ENCODE peak calls at places on chromosomes 2 and 18, in eight cellular contexts. One of them, this sample, is unnamed.

GRCh38 chr2:169034256-169034655 is 3.1 kb upstream of the ABCB11 start:
- DNase-seq in AG08396: no peak
- DNase-seq in neural progenitor cell: no peak
- DNase-seq in HEK293T: no peak
- DNase-seq in brain microvascular endothelial cell: peak; percentile 59
- DNase-seq in ELR: no peak
- DNase-seq in fibroblast of pulmonary artery: peak; percentile 37
- DNase-seq in CD8-positive, alpha-beta T cell: no peak
- DNase-seq in this sample: peak; percentile 70

GRCh38 chr2:152718909-152719645 is 657 bp downstream of the ARL6IP6 start:
- DNase-seq in AG08396: peak; percentile 13
- DNase-seq in neural progenitor cell: peak; percentile 80
- DNase-seq in HEK293T: peak; percentile 60
- DNase-seq in brain microvascular endothelial cell: peak; percentile 9
- DNase-seq in ELR: peak; percentile 80
- DNase-seq in fibroblast of pulmonary artery: peak; percentile 17
- DNase-seq in CD8-positive, alpha-beta T cell: no peak
- DNase-seq in this sample: peak; percentile 84

GRCh38 chr2:206783718-206784117 is 18.3 kb downstream of the FASTKD2 start:
- DNase-seq in AG08396: no peak
- DNase-seq in neural progenitor cell: peak; percentile 52
- DNase-seq in HEK293T: peak; percentile 21
- DNase-seq in brain microvascular endothelial cell: no peak
- DNase-seq in ELR: peak; percentile 41
- DNase-seq in fibroblast of pulmonary artery: peak; percentile 26
- DNase-seq in CD8-positive, alpha-beta T cell: no peak
- DNase-seq in this sample: no peak

GRCh38 chr2:145744541-145745386 is 1224.8 kb upstream of the ZEB2 start:
- DNase-seq in AG08396: peak; percentile 28
- DNase-seq in neural progenitor cell: no peak
- DNase-seq in HEK293T: no peak
- DNase-seq in brain microvascular endothelial cell: peak; percentile 94
- DNase-seq in ELR: peak; percentile 96
- DNase-seq in fibroblast of pulmonary artery: peak; percentile 87
- DNase-seq in CD8-positive, alpha-beta T cell: no peak
- DNase-seq in this sample: no peak

GRCh38 chr2:218400167-218400929 is 680 bp downstream of the CTDSP1 start:
- DNase-seq in AG08396: peak; percentile 34
- DNase-seq in neural progenitor cell: peak; percentile 44
- DNase-seq in HEK293T: no peak
- DNase-seq in brain microvascular endothelial cell: no peak
- DNase-seq in ELR: peak; percentile 50
- DNase-seq in fibroblast of pulmonary artery: no peak
- DNase-seq in CD8-positive, alpha-beta T cell: no peak
- DNase-seq in this sample: peak; percentile 76

GRCh38 chr2:230134496-230135073 is 65.9 kb upstream of the SLC16A14 start:
- DNase-seq in AG08396: peak; percentile 36
- DNase-seq in neural progenitor cell: no peak
- DNase-seq in HEK293T: no peak
- DNase-seq in brain microvascular endothelial cell: peak; percentile 90
- DNase-seq in ELR: peak; percentile 60
- DNase-seq in fibroblast of pulmonary artery: peak; percentile 47
- DNase-seq in CD8-positive, alpha-beta T cell: no peak
- DNase-seq in this sample: no peak

GRCh38 chr2:71474116-71474743 is 20.9 kb downstream of the DYSF start:
- DNase-seq in AG08396: no peak
- DNase-seq in neural progenitor cell: no peak
- DNase-seq in HEK293T: no peak
- DNase-seq in brain microvascular endothelial cell: no peak
- DNase-seq in ELR: no peak
- DNase-seq in fibroblast of pulmonary artery: no peak
- DNase-seq in CD8-positive, alpha-beta T cell: no peak
- DNase-seq in this sample: no peak

GRCh38 chr2:16613475-16613874 is 52.2 kb downstream of the CYRIA start:
- DNase-seq in AG08396: no peak
- DNase-seq in neural progenitor cell: peak; percentile 36
- DNase-seq in HEK293T: peak; percentile 13
- DNase-seq in brain microvascular endothelial cell: no peak
- DNase-seq in ELR: peak; percentile 14
- DNase-seq in fibroblast of pulmonary artery: peak; percentile 55
- DNase-seq in CD8-positive, alpha-beta T cell: no peak
- DNase-seq in this sample: no peak

GRCh38 chr18:34848695-34849094 is 138.6 kb downstream of the DTNA start:
- DNase-seq in AG08396: no peak
- DNase-seq in neural progenitor cell: no peak
- DNase-seq in HEK293T: no peak
- DNase-seq in brain microvascular endothelial cell: no peak
- DNase-seq in ELR: peak; percentile 39
- DNase-seq in fibroblast of pulmonary artery: no peak
- DNase-seq in CD8-positive, alpha-beta T cell: no peak
- DNase-seq in this sample: no peak

GRCh38 chr18:3481696-3482210 is 31.8 kb downstream of the TGIF1 start:
- DNase-seq in AG08396: peak; percentile 53
- DNase-seq in neural progenitor cell: peak; percentile 62
- DNase-seq in HEK293T: peak; percentile 40
- DNase-seq in brain microvascular endothelial cell: no peak
- DNase-seq in ELR: peak; percentile 58
- DNase-seq in fibroblast of pulmonary artery: peak; percentile 69
- DNase-seq in CD8-positive, alpha-beta T cell: no peak
- DNase-seq in this sample: peak; percentile 71

GRCh38 chr18:46385124-46385523 is 271.9 kb downstream of the LOXHD1 start:
- DNase-seq in AG08396: no peak
- DNase-seq in neural progenitor cell: no peak
- DNase-seq in HEK293T: no peak
- DNase-seq in brain microvascular endothelial cell: no peak
- DNase-seq in ELR: no peak
- DNase-seq in fibroblast of pulmonary artery: no peak
- DNase-seq in CD8-positive, alpha-beta T cell: no peak
- DNase-seq in this sample: no peak

GRCh38 chr2:168773719-168774521 is 28.5 kb upstream of the NOSTRIN start:
- DNase-seq in AG08396: peak; percentile 65
- DNase-seq in neural progenitor cell: peak; percentile 48
- DNase-seq in HEK293T: peak; percentile 72
- DNase-seq in brain microvascular endothelial cell: peak; percentile 67
- DNase-seq in ELR: peak; percentile 84
- DNase-seq in fibroblast of pulmonary artery: peak; percentile 82
- DNase-seq in CD8-positive, alpha-beta T cell: no peak
- DNase-seq in this sample: peak; percentile 66

GRCh38 chr2:224948859-224949258 is 93.4 kb downstream of the DOCK10 start:
- DNase-seq in AG08396: peak; percentile 29
- DNase-seq in neural progenitor cell: no peak
- DNase-seq in HEK293T: no peak
- DNase-seq in brain microvascular endothelial cell: peak; percentile 60
- DNase-seq in ELR: peak; percentile 87
- DNase-seq in fibroblast of pulmonary artery: peak; percentile 79
- DNase-seq in CD8-positive, alpha-beta T cell: no peak
- DNase-seq in this sample: no peak

GRCh38 chr2:23509071-23509470 is 124.1 kb downstream of the KLHL29 start:
- DNase-seq in AG08396: no peak
- DNase-seq in neural progenitor cell: no peak
- DNase-seq in HEK293T: no peak
- DNase-seq in brain microvascular endothelial cell: no peak
- DNase-seq in ELR: no peak
- DNase-seq in fibroblast of pulmonary artery: no peak
- DNase-seq in CD8-positive, alpha-beta T cell: no peak
- DNase-seq in this sample: no peak

GRCh38 chr2:98702127-98702802 is 28.7 kb downstream of the MGAT4A start:
- DNase-seq in AG08396: no peak
- DNase-seq in neural progenitor cell: no peak
- DNase-seq in HEK293T: no peak
- DNase-seq in brain microvascular endothelial cell: no peak
- DNase-seq in ELR: no peak
- DNase-seq in fibroblast of pulmonary artery: no peak
- DNase-seq in CD8-positive, alpha-beta T cell: no peak
- DNase-seq in this sample: no peak

GRCh38 chr2:176165598-176166055 is 8.5 kb downstream of the HOXD3 start:
- DNase-seq in AG08396: no peak
- DNase-seq in neural progenitor cell: no peak
- DNase-seq in HEK293T: no peak
- DNase-seq in brain microvascular endothelial cell: no peak
- DNase-seq in ELR: no peak
- DNase-seq in fibroblast of pulmonary artery: no peak
- DNase-seq in CD8-positive, alpha-beta T cell: no peak
- DNase-seq in this sample: no peak

GRCh38 chr2:11753886-11754704 is 7.7 kb downstream of the LPIN1 start:
- DNase-seq in AG08396: peak; percentile 77
- DNase-seq in neural progenitor cell: no peak
- DNase-seq in HEK293T: no peak
- DNase-seq in brain microvascular endothelial cell: peak; percentile 52
- DNase-seq in ELR: peak; percentile 71
- DNase-seq in fibroblast of pulmonary artery: peak; percentile 67
- DNase-seq in CD8-positive, alpha-beta T cell: peak; percentile 41
- DNase-seq in this sample: no peak

GRCh38 chr2:17646096-17646554 is 105.6 kb downstream of the VSNL1 start:
- DNase-seq in AG08396: peak; percentile 49
- DNase-seq in neural progenitor cell: peak; percentile 58
- DNase-seq in HEK293T: peak; percentile 45
- DNase-seq in brain microvascular endothelial cell: peak; percentile 87
- DNase-seq in ELR: peak; percentile 81
- DNase-seq in fibroblast of pulmonary artery: peak; percentile 92
- DNase-seq in CD8-positive, alpha-beta T cell: peak; percentile 8
- DNase-seq in this sample: no peak

GRCh38 chr2:1502891-1503304 is 89.6 kb downstream of the TPO start:
- DNase-seq in AG08396: no peak
- DNase-seq in neural progenitor cell: no peak
- DNase-seq in HEK293T: no peak
- DNase-seq in brain microvascular endothelial cell: no peak
- DNase-seq in ELR: no peak
- DNase-seq in fibroblast of pulmonary artery: no peak
- DNase-seq in CD8-positive, alpha-beta T cell: no peak
- DNase-seq in this sample: no peak

GRCh38 chr18:48762836-48763713 is 187.7 kb downstream of the SMAD7 start:
- DNase-seq in AG08396: no peak
- DNase-seq in neural progenitor cell: no peak
- DNase-seq in HEK293T: no peak
- DNase-seq in brain microvascular endothelial cell: no peak
- DNase-seq in ELR: no peak
- DNase-seq in fibroblast of pulmonary artery: no peak
- DNase-seq in CD8-positive, alpha-beta T cell: no peak
- DNase-seq in this sample: no peak

GRCh38 chr18:34159691-34160185 is 65.0 kb downstream of the NOL4 start:
- DNase-seq in AG08396: no peak
- DNase-seq in neural progenitor cell: no peak
- DNase-seq in HEK293T: no peak
- DNase-seq in brain microvascular endothelial cell: no peak
- DNase-seq in ELR: no peak
- DNase-seq in fibroblast of pulmonary artery: no peak
- DNase-seq in CD8-positive, alpha-beta T cell: no peak
- DNase-seq in this sample: peak; percentile 51

GRCh38 chr2:61762292-61762691 is 91.6 kb downstream of the FAM161A start:
- DNase-seq in AG08396: no peak
- DNase-seq in neural progenitor cell: no peak
- DNase-seq in HEK293T: no peak
- DNase-seq in brain microvascular endothelial cell: no peak
- DNase-seq in ELR: peak; percentile 47
- DNase-seq in fibroblast of pulmonary artery: no peak
- DNase-seq in CD8-positive, alpha-beta T cell: no peak
- DNase-seq in this sample: no peak

GRCh38 chr2:205657579-205657978 is 24.7 kb upstream of the NRP2 start:
- DNase-seq in AG08396: no peak
- DNase-seq in neural progenitor cell: no peak
- DNase-seq in HEK293T: no peak
- DNase-seq in brain microvascular endothelial cell: no peak
- DNase-seq in ELR: no peak
- DNase-seq in fibroblast of pulmonary artery: peak; percentile 81
- DNase-seq in CD8-positive, alpha-beta T cell: no peak
- DNase-seq in this sample: no peak

GRCh38 chr2:209525834-209526281 is 102.0 kb downstream of the MAP2 start:
- DNase-seq in AG08396: peak; percentile 18
- DNase-seq in neural progenitor cell: no peak
- DNase-seq in HEK293T: no peak
- DNase-seq in brain microvascular endothelial cell: peak; percentile 60
- DNase-seq in ELR: peak; percentile 80
- DNase-seq in fibroblast of pulmonary artery: peak; percentile 90
- DNase-seq in CD8-positive, alpha-beta T cell: no peak
- DNase-seq in this sample: no peak

GRCh38 chr18:111292-112014 is 46.9 kb upstream of the USP14 start:
- DNase-seq in AG08396: peak; percentile 88
- DNase-seq in neural progenitor cell: peak; percentile 82
- DNase-seq in HEK293T: peak; percentile 70
- DNase-seq in brain microvascular endothelial cell: no peak
- DNase-seq in ELR: peak; percentile 65
- DNase-seq in fibroblast of pulmonary artery: peak; percentile 57
- DNase-seq in CD8-positive, alpha-beta T cell: peak; percentile 66
- DNase-seq in this sample: peak; percentile 80

GRCh38 chr2:235537587-235537986 is 43.7 kb downstream of the AGAP1 start:
- DNase-seq in AG08396: no peak
- DNase-seq in neural progenitor cell: no peak
- DNase-seq in HEK293T: no peak
- DNase-seq in brain microvascular endothelial cell: no peak
- DNase-seq in ELR: no peak
- DNase-seq in fibroblast of pulmonary artery: no peak
- DNase-seq in CD8-positive, alpha-beta T cell: no peak
- DNase-seq in this sample: no peak

GRCh38 chr18:3357516-3357915 is 92.5 kb upstream of the TGIF1 start:
- DNase-seq in AG08396: no peak
- DNase-seq in neural progenitor cell: no peak
- DNase-seq in HEK293T: no peak
- DNase-seq in brain microvascular endothelial cell: no peak
- DNase-seq in ELR: no peak
- DNase-seq in fibroblast of pulmonary artery: no peak
- DNase-seq in CD8-positive, alpha-beta T cell: no peak
- DNase-seq in this sample: no peak

GRCh38 chr2:150476213-150476740 is 11.2 kb downstream of the RND3 start:
- DNase-seq in AG08396: no peak
- DNase-seq in neural progenitor cell: no peak
- DNase-seq in HEK293T: no peak
- DNase-seq in brain microvascular endothelial cell: no peak
- DNase-seq in ELR: peak; percentile 23
- DNase-seq in fibroblast of pulmonary artery: no peak
- DNase-seq in CD8-positive, alpha-beta T cell: no peak
- DNase-seq in this sample: no peak

GRCh38 chr2:54038835-54039234 is 68.0 kb upstream of the PSME4 start:
- DNase-seq in AG08396: no peak
- DNase-seq in neural progenitor cell: no peak
- DNase-seq in HEK293T: no peak
- DNase-seq in brain microvascular endothelial cell: no peak
- DNase-seq in ELR: peak; percentile 30
- DNase-seq in fibroblast of pulmonary artery: peak; percentile 26
- DNase-seq in CD8-positive, alpha-beta T cell: no peak
- DNase-seq in this sample: no peak

GRCh38 chr2:200462136-200462710 is 47.6 kb downstream of the KCTD18 start:
- DNase-seq in AG08396: no peak
- DNase-seq in neural progenitor cell: no peak
- DNase-seq in HEK293T: no peak
- DNase-seq in brain microvascular endothelial cell: no peak
- DNase-seq in ELR: no peak
- DNase-seq in fibroblast of pulmonary artery: no peak
- DNase-seq in CD8-positive, alpha-beta T cell: no peak
- DNase-seq in this sample: no peak

GRCh38 chr2:54103454-54104314 is 11.7 kb upstream of the ACYP2 start:
- DNase-seq in AG08396: peak; percentile 69
- DNase-seq in neural progenitor cell: peak; percentile 33
- DNase-seq in HEK293T: peak; percentile 20
- DNase-seq in brain microvascular endothelial cell: peak; percentile 72
- DNase-seq in ELR: peak; percentile 90
- DNase-seq in fibroblast of pulmonary artery: peak; percentile 67
- DNase-seq in CD8-positive, alpha-beta T cell: peak; percentile 37
- DNase-seq in this sample: peak; percentile 87

GRCh38 chr2:166419616-166419934 is 43.8 kb upstream of the SCN9A start:
- DNase-seq in AG08396: peak; percentile 11
- DNase-seq in neural progenitor cell: peak; percentile 20
- DNase-seq in HEK293T: no peak
- DNase-seq in brain microvascular endothelial cell: peak; percentile 30
- DNase-seq in ELR: peak; percentile 74
- DNase-seq in fibroblast of pulmonary artery: peak; percentile 78
- DNase-seq in CD8-positive, alpha-beta T cell: no peak
- DNase-seq in this sample: no peak

GRCh38 chr2:241561811-241562210 is 3.3 kb downstream of the BOK start:
- DNase-seq in AG08396: peak; percentile 90
- DNase-seq in neural progenitor cell: no peak
- DNase-seq in HEK293T: no peak
- DNase-seq in brain microvascular endothelial cell: peak; percentile 56
- DNase-seq in ELR: peak; percentile 64
- DNase-seq in fibroblast of pulmonary artery: peak; percentile 80
- DNase-seq in CD8-positive, alpha-beta T cell: no peak
- DNase-seq in this sample: peak; percentile 92

GRCh38 chr18:58337688-58338087 is 291.2 kb downstream of the ALPK2 start:
- DNase-seq in AG08396: no peak
- DNase-seq in neural progenitor cell: no peak
- DNase-seq in HEK293T: no peak
- DNase-seq in brain microvascular endothelial cell: no peak
- DNase-seq in ELR: no peak
- DNase-seq in fibroblast of pulmonary artery: peak; percentile 25
- DNase-seq in CD8-positive, alpha-beta T cell: no peak
- DNase-seq in this sample: no peak

This sample was measured in islet precursor cell.